ENCODE peak calls at places on chromosomes 13 and 19, in seven cellular contexts. One of them, this sample, is unnamed.
A peak's percentile ranks its signal among the peaks of the same experiment; 100 is the strongest.

GRCh38 chr19:34963531-34964406 is at the start of gene ZNF792:
- DNase-seq in endothelial cell: peak; percentile 87
- DNase-seq in T-helper 17 cell: peak; percentile 32
- DNase-seq in stimulated activated CD8-positive, alpha-beta memory T cell treated with anti-CD3 and anti-CD28 coated beads, Interleukin-15, amount 100 ng/mL, for 24 hours: peak; percentile 25
- DNase-seq in NCI-H2081 treated with DMSO at 0.1 percent for 48 hours: no peak
- DNase-seq in anterior cingulate cortex: peak; percentile 13
- DNase-seq in GM04504: peak; percentile 3
- DNase-seq in this sample: peak; percentile 48

GRCh38 chr13:98981596-98982195 is 3.8 kb upstream of the DOCK9 start:
- DNase-seq in endothelial cell: no peak
- DNase-seq in stimulated activated CD8-positive, alpha-beta memory T cell treated with anti-CD3 and anti-CD28 coated beads, Interleukin-15, amount 100 ng/mL, for 24 hours: no peak
- DNase-seq in T-helper 17 cell: no peak
- DNase-seq in GM04504: no peak
- DNase-seq in NCI-H2081 treated with DMSO at 0.1 percent for 48 hours: no peak
- DNase-seq in anterior cingulate cortex: no peak
- DNase-seq in this sample: no peak

GRCh38 chr19:8724276-8724675 is 2.8 kb downstream of the OR2Z1 start:
- DNase-seq in T-helper 17 cell: no peak
- DNase-seq in GM04504: no peak
- DNase-seq in NCI-H2081 treated with DMSO at 0.1 percent for 48 hours: no peak
- DNase-seq in stimulated activated CD8-positive, alpha-beta memory T cell treated with anti-CD3 and anti-CD28 coated beads, Interleukin-15, amount 100 ng/mL, for 24 hours: no peak
- DNase-seq in anterior cingulate cortex: no peak
- DNase-seq in endothelial cell: no peak
- DNase-seq in this sample: no peak

GRCh38 chr13:102868366-102868936 is 22.6 kb downstream of the ERCC5 start:
- DNase-seq in NCI-H2081 treated with DMSO at 0.1 percent for 48 hours: no peak
- DNase-seq in anterior cingulate cortex: no peak
- DNase-seq in T-helper 17 cell: no peak
- DNase-seq in GM04504: no peak
- DNase-seq in stimulated activated CD8-positive, alpha-beta memory T cell treated with anti-CD3 and anti-CD28 coated beads, Interleukin-15, amount 100 ng/mL, for 24 hours: no peak
- DNase-seq in endothelial cell: no peak
- DNase-seq in this sample: no peak

GRCh38 chr13:40026174-40026585 is 370.7 kb downstream of the COG6 start:
- DNase-seq in endothelial cell: no peak
- DNase-seq in NCI-H2081 treated with DMSO at 0.1 percent for 48 hours: no peak
- DNase-seq in stimulated activated CD8-positive, alpha-beta memory T cell treated with anti-CD3 and anti-CD28 coated beads, Interleukin-15, amount 100 ng/mL, for 24 hours: no peak
- DNase-seq in GM04504: no peak
- DNase-seq in T-helper 17 cell: no peak
- DNase-seq in anterior cingulate cortex: no peak
- DNase-seq in this sample: peak; percentile 7

GRCh38 chr13:108377646-108378206 is 108.2 kb downstream of the TNFSF13B start:
- DNase-seq in endothelial cell: no peak
- DNase-seq in anterior cingulate cortex: peak; percentile 18
- DNase-seq in GM04504: no peak
- DNase-seq in NCI-H2081 treated with DMSO at 0.1 percent for 48 hours: no peak
- DNase-seq in T-helper 17 cell: no peak
- DNase-seq in stimulated activated CD8-positive, alpha-beta memory T cell treated with anti-CD3 and anti-CD28 coated beads, Interleukin-15, amount 100 ng/mL, for 24 hours: no peak
- DNase-seq in this sample: no peak

GRCh38 chr13:41019027-41019487 is at the start of gene ELF1:
- DNase-seq in anterior cingulate cortex: no peak
- DNase-seq in GM04504: peak; percentile 28
- DNase-seq in NCI-H2081 treated with DMSO at 0.1 percent for 48 hours: no peak
- DNase-seq in stimulated activated CD8-positive, alpha-beta memory T cell treated with anti-CD3 and anti-CD28 coated beads, Interleukin-15, amount 100 ng/mL, for 24 hours: no peak
- DNase-seq in T-helper 17 cell: peak; percentile 27
- DNase-seq in endothelial cell: no peak
- DNase-seq in this sample: peak; percentile 49

GRCh38 chr13:99651016-99651415 is 149.7 kb downstream of the TM9SF2 start:
- DNase-seq in endothelial cell: no peak
- DNase-seq in GM04504: no peak
- DNase-seq in NCI-H2081 treated with DMSO at 0.1 percent for 48 hours: no peak
- DNase-seq in anterior cingulate cortex: no peak
- DNase-seq in T-helper 17 cell: no peak
- DNase-seq in stimulated activated CD8-positive, alpha-beta memory T cell treated with anti-CD3 and anti-CD28 coated beads, Interleukin-15, amount 100 ng/mL, for 24 hours: no peak
- DNase-seq in this sample: no peak

GRCh38 chr13:111384441-111385181 is 64.2 kb downstream of the TEX29 start:
- DNase-seq in anterior cingulate cortex: no peak
- DNase-seq in endothelial cell: no peak
- DNase-seq in NCI-H2081 treated with DMSO at 0.1 percent for 48 hours: no peak
- DNase-seq in T-helper 17 cell: no peak
- DNase-seq in GM04504: no peak
- DNase-seq in stimulated activated CD8-positive, alpha-beta memory T cell treated with anti-CD3 and anti-CD28 coated beads, Interleukin-15, amount 100 ng/mL, for 24 hours: no peak
- DNase-seq in this sample: peak; percentile 37

GRCh38 chr13:102567857-102568256 is 28.9 kb upstream of the TPP2 start:
- DNase-seq in endothelial cell: no peak
- DNase-seq in GM04504: no peak
- DNase-seq in stimulated activated CD8-positive, alpha-beta memory T cell treated with anti-CD3 and anti-CD28 coated beads, Interleukin-15, amount 100 ng/mL, for 24 hours: no peak
- DNase-seq in anterior cingulate cortex: no peak
- DNase-seq in T-helper 17 cell: no peak
- DNase-seq in NCI-H2081 treated with DMSO at 0.1 percent for 48 hours: no peak
- DNase-seq in this sample: no peak

GRCh38 chr19:7866399-7867091 is 7.6 kb downstream of the PRR36 start:
- DNase-seq in T-helper 17 cell: no peak
- DNase-seq in endothelial cell: no peak
- DNase-seq in GM04504: no peak
- DNase-seq in NCI-H2081 treated with DMSO at 0.1 percent for 48 hours: no peak
- DNase-seq in stimulated activated CD8-positive, alpha-beta memory T cell treated with anti-CD3 and anti-CD28 coated beads, Interleukin-15, amount 100 ng/mL, for 24 hours: no peak
- DNase-seq in anterior cingulate cortex: no peak
- DNase-seq in this sample: no peak

GRCh38 chr13:36030670-36031331 is 100.4 kb downstream of the DCLK1 start:
- DNase-seq in NCI-H2081 treated with DMSO at 0.1 percent for 48 hours: no peak
- DNase-seq in GM04504: no peak
- DNase-seq in anterior cingulate cortex: no peak
- DNase-seq in stimulated activated CD8-positive, alpha-beta memory T cell treated with anti-CD3 and anti-CD28 coated beads, Interleukin-15, amount 100 ng/mL, for 24 hours: no peak
- DNase-seq in endothelial cell: no peak
- DNase-seq in T-helper 17 cell: no peak
- DNase-seq in this sample: no peak

This sample was measured in CD4-positive, alpha-beta T cell.